ENCODE peak calls at places on chromosomes 6 and 20, in ten cellular contexts. N, H, M, A, K, L, R, S, F and X are unnamed samples.
A peak's percentile ranks its signal among the peaks of the same experiment; 100 is the strongest.

GRCh38 chr6:70310063-70310694 is 7.3 kb upstream of the COL9A1 start:
- DNase-seq in S (no peak), K (no peak), N (peak; percentile 48), A (no peak), L (no peak), M (peak; percentile 71), R (peak; percentile 36), H (no peak), F (peak; percentile 10), X (peak; percentile 67)

GRCh38 chr20:51013577-51014330 is 9.2 kb downstream of the KCNG1 start:
- DNase-seq in F (no peak), R (no peak), K (no peak), S (no peak), N (no peak), A (no peak), M (no peak), H (no peak), L (no peak), X (peak; percentile 53)

GRCh38 chr6:3850451-3851203 is 1.5 kb downstream of the FAM50B start:
- DNase-seq in K (no peak), N (no peak), S (peak; percentile 14), F (no peak), R (no peak), A (no peak), H (no peak), M (no peak), L (no peak), X (no peak)

GRCh38 chr6:38283734-38284362 is 355.9 kb downstream of the BTBD9 start:
- DNase-seq in N (peak; percentile 72), K (no peak), H (no peak), F (no peak), S (no peak), R (no peak), M (no peak), A (no peak), L (no peak), X (no peak)

GRCh38 chr20:33034901-33035492 is 3.5 kb downstream of the BPIFB6 start:
- DNase-seq in K (peak; percentile 20), R (no peak), M (no peak), H (no peak), S (no peak), N (no peak), F (no peak), A (no peak), L (peak; percentile 11), X (no peak)

GRCh38 chr6:125952764-125953501 is 3.6 kb upstream of the HINT3 start:
- DNase-seq in L (no peak), M (peak; percentile 43), N (peak; percentile 34), R (peak; percentile 14), S (peak; percentile 23), A (no peak), H (peak; percentile 56), F (peak; percentile 17), K (no peak), X (peak; percentile 36)

GRCh38 chr20:58297394-58297793 is 12.1 kb upstream of the RAB22A start:
- DNase-seq in H (no peak), F (peak; percentile 26), S (no peak), A (no peak), N (no peak), K (no peak), L (no peak), M (no peak), R (no peak), X (no peak)

GRCh38 chr6:38973178-38974057 is 75.2 kb upstream of the GLP1R start:
- DNase-seq in A (no peak), S (no peak), F (peak; percentile 37), R (peak; percentile 67), M (peak; percentile 75), N (peak; percentile 83), H (no peak), L (no peak), K (no peak), X (peak; percentile 66)

GRCh38 chr6:81894286-81894685 is 141.8 kb upstream of the TENT5A start:
- DNase-seq in M (peak; percentile 66), N (no peak), A (no peak), S (no peak), R (peak; percentile 82), F (no peak), K (no peak), H (no peak), L (no peak), X (no peak)

GRCh38 chr6:137989696-137990095 is 117.5 kb downstream of the PERP start:
- DNase-seq in M (peak; percentile 36), A (no peak), H (no peak), K (no peak), N (no peak), R (peak; percentile 29), S (no peak), L (no peak), F (no peak), X (no peak)

GRCh38 chr20:24446811-24447210 is 22.6 kb upstream of the SYNDIG1 start:
- DNase-seq in S (no peak), K (no peak), N (no peak), H (no peak), M (no peak), F (no peak), R (no peak), A (no peak), L (no peak), X (no peak)

DNA sequence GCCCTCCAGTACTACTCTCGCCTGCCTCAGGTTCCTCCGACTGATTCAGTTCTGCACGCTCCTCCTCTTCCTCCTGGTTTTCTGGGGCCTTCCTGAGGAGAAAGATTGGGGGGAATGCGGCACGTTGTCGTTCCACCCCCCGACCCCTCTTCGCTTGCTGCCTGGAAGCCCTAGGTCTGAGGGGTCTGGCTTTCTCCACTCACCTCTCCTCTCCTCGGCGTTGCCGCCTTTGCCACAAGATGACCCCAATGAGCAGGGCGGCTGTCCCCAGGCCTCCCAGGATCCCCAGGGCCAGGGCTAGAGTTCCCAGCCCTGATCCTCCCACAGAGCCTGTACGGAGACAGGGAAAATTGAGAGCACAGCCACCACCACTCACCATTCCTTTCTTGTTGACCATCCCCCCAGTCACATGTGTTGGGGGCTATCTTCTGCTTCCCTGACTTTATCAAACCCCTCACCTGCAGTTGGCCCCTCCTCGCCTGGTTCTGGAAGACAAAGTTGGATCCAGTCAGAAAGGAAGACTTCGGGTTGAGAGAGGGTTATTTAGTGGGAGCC is 2.8 kb downstream of the AGER start:
- DNase-seq in F (no peak), K (no peak), H (peak; percentile 38), S (no peak), M (no peak), L (no peak), N (no peak), R (no peak), A (no peak), X (no peak)
- H3K4me1 ChIP-seq in F (peaks cover 33% of the 10 kb centered on the region), K (peaks cover 36% of the 10 kb centered on the region), H (peaks cover 14% of the 10 kb centered on the region), S (peaks cover 28% of the 10 kb centered on the region), M (peaks cover 30% of the 10 kb centered on the region), L (peaks cover 21% of the 10 kb centered on the region), N (peaks cover 12% of the 10 kb centered on the region), R (peaks cover 10% of the 10 kb centered on the region), A (peaks cover 27% of the 10 kb centered on the region), X (no peaks in the 10 kb centered on the region)

GRCh38 chr6:92150560-92150959 is 1268.8 kb downstream of the EPHA7 start:
- DNase-seq in F (no peak), A (no peak), H (no peak), M (no peak), S (no peak), L (no peak), K (no peak), N (no peak), R (no peak), X (no peak)
- H3K4me1 ChIP-seq in F (no peaks in the 10 kb centered on the region), A (no peaks in the 10 kb centered on the region), H (no peaks in the 10 kb centered on the region), M (peaks cover 5% of the 10 kb centered on the region), S (no peaks in the 10 kb centered on the region), L (no peaks in the 10 kb centered on the region), K (no peaks in the 10 kb centered on the region), N (no peaks in the 10 kb centered on the region), R (no peaks in the 10 kb centered on the region), X (no peaks in the 10 kb centered on the region)

GRCh38 chr6:107653183-107653580 is 163.3 kb downstream of the SOBP start:
- DNase-seq in M (no peak), L (no peak), F (no peak), A (no peak), K (peak; percentile 85), H (no peak), S (no peak), N (no peak), R (no peak), X (no peak)
- H3K4me1 ChIP-seq in M (peaks cover 48% of the 10 kb centered on the region), L (no peaks in the 10 kb centered on the region), F (peaks cover 48% of the 10 kb centered on the region), A (peaks cover 11% of the 10 kb centered on the region), K (peaks cover 48% of the 10 kb centered on the region), H (peaks cover 12% of the 10 kb centered on the region), S (peaks cover 5% of the 10 kb centered on the region), N (no peaks in the 10 kb centered on the region), R (peaks cover 14% of the 10 kb centered on the region), X (no peaks in the 10 kb centered on the region)

GRCh38 chr6:18388252-18388651 is 1.1 kb downstream of the RNF144B start:
- DNase-seq in R (no peak), H (no peak), K (no peak), S (no peak), M (peak; percentile 41), N (peak; percentile 68), L (no peak), F (no peak), A (no peak), X (peak; percentile 15)

GRCh38 chr6:18388942-18389341 is 1.8 kb downstream of the RNF144B start:
- DNase-seq in K (no peak), A (no peak), S (no peak), F (no peak), N (peak; percentile 77), R (peak; percentile 89), M (peak; percentile 90), L (no peak), H (no peak), X (no peak)

GRCh38 chr6:18387061-18387721 is at the start of gene RNF144B:
- DNase-seq in L (peak; percentile 96), M (peak; percentile 87), R (peak; percentile 73), A (peak; percentile 33), F (peak; percentile 80), K (peak; percentile 92), H (peak; percentile 89), N (peak; percentile 95), S (peak; percentile 88), X (peak; percentile 93)

GRCh38 chr6:18386302-18386976 is 711 bp upstream of the RNF144B start:
- DNase-seq in A (no peak), S (no peak), K (peak; percentile 73), L (peak; percentile 71), F (peak; percentile 24), M (peak; percentile 60), N (no peak), H (no peak), R (peak; percentile 42), X (no peak)

DNA sequence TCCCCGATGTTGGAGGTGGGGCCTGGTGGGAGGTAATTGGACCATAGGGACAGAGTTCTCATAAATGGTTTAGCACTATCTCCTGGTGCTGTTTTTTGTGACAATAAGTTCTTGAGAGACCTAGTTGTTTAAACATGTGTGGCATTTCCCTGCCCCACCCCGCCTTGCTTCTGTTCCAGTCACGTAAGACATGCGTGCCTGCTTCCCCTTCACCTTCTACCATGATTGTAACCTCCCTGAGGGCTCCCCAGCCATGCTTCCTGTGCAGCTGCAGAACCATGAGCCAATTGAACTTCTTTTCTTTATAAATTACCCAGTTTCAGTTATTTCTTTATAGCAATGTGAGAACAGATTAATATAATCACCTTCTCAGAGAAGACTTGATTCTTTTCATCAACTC is 2.5 kb upstream of the RNF144B start:
- DNase-seq in A (no peak), F (no peak), S (no peak), H (no peak), N (no peak), L (no peak), M (no peak), K (no peak), R (no peak), X (no peak)
- H3K4me1 ChIP-seq in A (no peaks in the 10 kb centered on the region), F (peaks cover 20% of the 10 kb centered on the region), S (peaks cover 21% of the 10 kb centered on the region), H (no peaks in the 10 kb centered on the region), N (peaks cover 18% of the 10 kb centered on the region), L (peaks cover 22% of the 10 kb centered on the region), M (peaks cover 34% of the 10 kb centered on the region), K (peaks cover 23% of the 10 kb centered on the region), R (peaks cover 6% of the 10 kb centered on the region), X (peaks cover 1% of the 10 kb centered on the region)

GRCh38 chr6:15427360-15428070 is 181.6 kb downstream of the JARID2 start:
- DNase-seq in H (no peak), L (no peak), M (no peak), N (peak; percentile 46), A (no peak), K (no peak), S (no peak), F (no peak), R (no peak), X (no peak)
- H3K4me1 ChIP-seq in H (peaks cover 5% of the 10 kb centered on the region), L (peaks cover 39% of the 10 kb centered on the region), M (peaks cover 45% of the 10 kb centered on the region), N (peaks cover 31% of the 10 kb centered on the region), A (peaks cover 2% of the 10 kb centered on the region), K (peaks cover 59% of the 10 kb centered on the region), S (peaks cover 25% of the 10 kb centered on the region), F (peaks cover 37% of the 10 kb centered on the region), R (peaks cover 6% of the 10 kb centered on the region), X (no peaks in the 10 kb centered on the region)